ENCODE peak calls at places on chromosomes 16 and 17, in eight cellular contexts. U is A549, T is T follicular helper cell, N is AG04450, O is HEK293T, A is EH, I is GM13977, G is heart right ventricle. R is an unnamed sample.

GRCh38 chr16:27430923-27431484 is 29.0 kb downstream of the IL21R start:
- DNase-seq in N (no peak), U (no peak), G (no peak), A (peak), O (no peak), T (no peak), I (peak), R (no peak)

GRCh38 chr17:64781394-64781793 is 119.3 kb upstream of the SMURF2 start:
- DNase-seq in A (peak), T (peak), N (no peak), G (peak), I (no peak), O (no peak), U (no peak), R (no peak)

GRCh38 chr16:459761-460160 is 34.3 kb downstream of the RAB11FIP3 start:
- DNase-seq in I (no peak), O (no peak), N (no peak), U (no peak), T (no peak), A (no peak), G (no peak), R (no peak)

GRCh38 chr16:56094231-56094630 is 97.1 kb upstream of the GNAO1 start:
- DNase-seq in G (no peak), T (no peak), N (no peak), I (no peak), U (no peak), A (no peak), O (no peak), R (no peak)

GRCh38 chr16:557463-558297 is 2.5 kb upstream of the PRR35 start:
- DNase-seq in O (no peak), N (no peak), G (no peak), U (no peak), T (no peak), A (no peak), I (peak), R (no peak)

GRCh38 chr17:37170881-37171460 is 204.8 kb upstream of the C17orf78 start:
- DNase-seq in U (no peak), A (no peak), T (no peak), N (no peak), O (no peak), I (no peak), G (no peak), R (no peak)

GRCh38 chr16:57755061-57755684 is 19.6 kb downstream of the KATNB1 start:
- DNase-seq in N (no peak), U (no peak), O (no peak), A (no peak), T (no peak), G (no peak), I (no peak), R (no peak)

GRCh38 chr17:16439867-16440351 is 24.5 kb downstream of the TRPV2 start:
- DNase-seq in U (no peak), T (peak), N (no peak), O (no peak), I (no peak), G (no peak), A (peak), R (no peak)

GRCh38 chr17:8826808-8827435 is 27.8 kb upstream of the MFSD6L start:
- DNase-seq in U (no peak), N (no peak), A (no peak), G (no peak), I (no peak), O (peak), T (no peak), R (no peak)

GRCh38 chr17:57906910-57907309 is 48.3 kb downstream of the CUEDC1 start:
- DNase-seq in U (peak), T (no peak), I (no peak), A (peak), N (no peak), G (no peak), O (no peak), R (peak)

GRCh38 chr16:74288065-74288464 is 8.5 kb upstream of the PSMD7 start:
- DNase-seq in G (no peak), N (no peak), U (no peak), I (no peak), O (no peak), T (no peak), A (no peak), R (no peak)